ENCODE peak calls at places on chromosome 6, in eight cellular contexts. One of them, this sample, is unnamed.
A peak's percentile ranks its signal among the peaks of the same experiment; 100 is the strongest.

GRCh38 chr6:120431841-120432240 is 902.4 kb downstream of the TBC1D32 start:
- DNase-seq in astrocyte of the spinal cord: no peak
- DNase-seq in Panc1: no peak
- DNase-seq in BE2C: no peak
- DNase-seq in pancreas: no peak
- DNase-seq in CD8-positive, alpha-beta T cell: no peak
- DNase-seq in brain microvascular endothelial cell: no peak
- DNase-seq in A673: no peak
- DNase-seq in this sample: no peak

GRCh38 chr6:138502546-138502945 is 3.3 kb upstream of the NHSL1 start:
- DNase-seq in CD8-positive, alpha-beta T cell: no peak
- DNase-seq in pancreas: no peak
- DNase-seq in brain microvascular endothelial cell: no peak
- DNase-seq in BE2C: no peak
- DNase-seq in Panc1: no peak
- DNase-seq in A673: no peak
- DNase-seq in astrocyte of the spinal cord: no peak
- DNase-seq in this sample: no peak

GRCh38 chr6:31293343-31293742 is 21.5 kb upstream of the HLA-C start:
- DNase-seq in CD8-positive, alpha-beta T cell: no peak
- DNase-seq in brain microvascular endothelial cell: peak; percentile 15
- DNase-seq in A673: peak; percentile 49
- DNase-seq in BE2C: no peak
- DNase-seq in Panc1: no peak
- DNase-seq in pancreas: no peak
- DNase-seq in astrocyte of the spinal cord: peak; percentile 31
- DNase-seq in this sample: no peak

GRCh38 chr6:127570739-127571389 is 6.1 kb upstream of the C6orf58 start:
- DNase-seq in pancreas: no peak
- DNase-seq in CD8-positive, alpha-beta T cell: no peak
- DNase-seq in astrocyte of the spinal cord: no peak
- DNase-seq in brain microvascular endothelial cell: no peak
- DNase-seq in Panc1: no peak
- DNase-seq in A673: peak; percentile 8
- DNase-seq in BE2C: no peak
- DNase-seq in this sample: no peak

GRCh38 chr6:4772750-4773149 is 3.5 kb upstream of the CDYL start:
- DNase-seq in BE2C: no peak
- DNase-seq in pancreas: no peak
- DNase-seq in Panc1: no peak
- DNase-seq in astrocyte of the spinal cord: no peak
- DNase-seq in brain microvascular endothelial cell: no peak
- DNase-seq in CD8-positive, alpha-beta T cell: no peak
- DNase-seq in A673: no peak
- DNase-seq in this sample: no peak

GRCh38 chr6:123770247-123770949 is 33.3 kb upstream of the NKAIN2 start:
- DNase-seq in astrocyte of the spinal cord: no peak
- DNase-seq in CD8-positive, alpha-beta T cell: no peak
- DNase-seq in BE2C: no peak
- DNase-seq in Panc1: no peak
- DNase-seq in brain microvascular endothelial cell: no peak
- DNase-seq in A673: no peak
- DNase-seq in pancreas: no peak
- DNase-seq in this sample: no peak

GRCh38 chr6:15628499-15629131 is 34.2 kb downstream of the DTNBP1 start:
- DNase-seq in A673: peak; percentile 44
- DNase-seq in CD8-positive, alpha-beta T cell: peak; percentile 21
- DNase-seq in BE2C: no peak
- DNase-seq in pancreas: no peak
- DNase-seq in brain microvascular endothelial cell: peak; percentile 82
- DNase-seq in Panc1: no peak
- DNase-seq in astrocyte of the spinal cord: peak; percentile 82
- DNase-seq in this sample: peak; percentile 79

GRCh38 chr6:93927731-93928130 is 508.4 kb upstream of the EPHA7 start:
- DNase-seq in brain microvascular endothelial cell: no peak
- DNase-seq in Panc1: no peak
- DNase-seq in BE2C: no peak
- DNase-seq in astrocyte of the spinal cord: no peak
- DNase-seq in A673: no peak
- DNase-seq in pancreas: peak; percentile 39
- DNase-seq in CD8-positive, alpha-beta T cell: no peak
- DNase-seq in this sample: no peak

GRCh38 chr6:108847738-108848115 is 495 bp upstream of the ARMC2 start:
- DNase-seq in Panc1: no peak
- DNase-seq in BE2C: no peak
- DNase-seq in astrocyte of the spinal cord: no peak
- DNase-seq in pancreas: no peak
- DNase-seq in CD8-positive, alpha-beta T cell: no peak
- DNase-seq in brain microvascular endothelial cell: no peak
- DNase-seq in A673: no peak
- DNase-seq in this sample: no peak

GRCh38 chr6:52304917-52305316 is 20.4 kb upstream of the MCM3 start:
- DNase-seq in CD8-positive, alpha-beta T cell: no peak
- DNase-seq in BE2C: no peak
- DNase-seq in A673: no peak
- DNase-seq in Panc1: no peak
- DNase-seq in brain microvascular endothelial cell: no peak
- DNase-seq in pancreas: no peak
- DNase-seq in astrocyte of the spinal cord: peak; percentile 33
- DNase-seq in this sample: no peak
- H3K4me3 ChIP-seq in CD8-positive, alpha-beta T cell: peak overlapping the region; percentile 8
- H3K4me3 ChIP-seq in BE2C: no peak overlapping the region
- H3K4me3 ChIP-seq in A673: no peak overlapping the region
- H3K4me3 ChIP-seq in Panc1: no peak overlapping the region
- H3K4me3 ChIP-seq in brain microvascular endothelial cell: no peak overlapping the region
- H3K4me3 ChIP-seq in pancreas: no peak overlapping the region
- H3K4me3 ChIP-seq in astrocyte of the spinal cord: no peak overlapping the region
- H3K4me3 ChIP-seq in this sample: no peak overlapping the region

GRCh38 chr6:79742030-79742429 is 110.9 kb downstream of the SH3BGRL2 start:
- DNase-seq in CD8-positive, alpha-beta T cell: no peak
- DNase-seq in Panc1: no peak
- DNase-seq in pancreas: no peak
- DNase-seq in A673: no peak
- DNase-seq in BE2C: no peak
- DNase-seq in astrocyte of the spinal cord: no peak
- DNase-seq in brain microvascular endothelial cell: no peak
- DNase-seq in this sample: no peak

GRCh38 chr6:79733388-79733787 is 102.3 kb downstream of the SH3BGRL2 start:
- DNase-seq in pancreas: no peak
- DNase-seq in astrocyte of the spinal cord: no peak
- DNase-seq in A673: no peak
- DNase-seq in BE2C: no peak
- DNase-seq in Panc1: no peak
- DNase-seq in CD8-positive, alpha-beta T cell: no peak
- DNase-seq in brain microvascular endothelial cell: no peak
- DNase-seq in this sample: no peak

GRCh38 chr6:79735183-79735582 is 104.1 kb downstream of the SH3BGRL2 start:
- DNase-seq in brain microvascular endothelial cell: no peak
- DNase-seq in A673: no peak
- DNase-seq in CD8-positive, alpha-beta T cell: no peak
- DNase-seq in Panc1: no peak
- DNase-seq in BE2C: no peak
- DNase-seq in astrocyte of the spinal cord: no peak
- DNase-seq in pancreas: no peak
- DNase-seq in this sample: no peak

GRCh38 chr6:79734374-79734773 is 103.2 kb downstream of the SH3BGRL2 start:
- DNase-seq in pancreas: no peak
- DNase-seq in Panc1: no peak
- DNase-seq in BE2C: no peak
- DNase-seq in brain microvascular endothelial cell: no peak
- DNase-seq in A673: no peak
- DNase-seq in CD8-positive, alpha-beta T cell: no peak
- DNase-seq in astrocyte of the spinal cord: no peak
- DNase-seq in this sample: no peak

GRCh38 chr6:79737172-79737571 is 106.0 kb downstream of the SH3BGRL2 start:
- DNase-seq in astrocyte of the spinal cord: peak; percentile 15
- DNase-seq in CD8-positive, alpha-beta T cell: no peak
- DNase-seq in brain microvascular endothelial cell: no peak
- DNase-seq in Panc1: no peak
- DNase-seq in pancreas: no peak
- DNase-seq in BE2C: no peak
- DNase-seq in A673: peak; percentile 11
- DNase-seq in this sample: no peak
- H3K4me3 ChIP-seq in astrocyte of the spinal cord: peak overlapping the region; percentile 5
- H3K4me3 ChIP-seq in CD8-positive, alpha-beta T cell: no peak overlapping the region
- H3K4me3 ChIP-seq in brain microvascular endothelial cell: no peak overlapping the region
- H3K4me3 ChIP-seq in Panc1: peak overlapping the region; percentile 38
- H3K4me3 ChIP-seq in pancreas: no peak overlapping the region
- H3K4me3 ChIP-seq in BE2C: peak overlapping the region; percentile 53
- H3K4me3 ChIP-seq in A673: no peak overlapping the region
- H3K4me3 ChIP-seq in this sample: no peak overlapping the region

DNA sequence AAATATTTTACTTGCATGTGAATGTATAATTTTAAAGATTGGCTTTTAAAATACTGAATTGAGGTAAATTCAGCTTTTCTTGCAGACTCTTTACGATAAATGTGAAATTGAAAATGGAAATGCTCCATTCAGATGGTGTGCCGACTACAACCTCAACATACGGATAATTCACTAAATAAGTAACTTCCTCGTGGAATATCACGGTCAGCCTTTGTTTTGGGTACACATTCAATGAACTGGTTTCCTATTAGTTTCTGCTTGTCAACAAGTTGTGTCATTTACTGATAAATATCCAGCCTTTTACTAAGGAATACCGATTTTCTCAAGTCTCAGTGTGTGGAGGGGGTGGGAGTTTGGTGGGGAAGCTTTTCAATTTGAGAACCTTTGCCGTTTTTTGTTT is 2.4 kb upstream of the IRF4 start:
- DNase-seq in astrocyte of the spinal cord: no peak
- DNase-seq in A673: no peak
- DNase-seq in BE2C: no peak
- DNase-seq in brain microvascular endothelial cell: no peak
- DNase-seq in Panc1: no peak
- DNase-seq in CD8-positive, alpha-beta T cell: no peak
- DNase-seq in pancreas: no peak
- DNase-seq in this sample: no peak
- H3K4me3 ChIP-seq in astrocyte of the spinal cord: no peak overlapping the region
- H3K4me3 ChIP-seq in A673: no peak overlapping the region
- H3K4me3 ChIP-seq in BE2C: no peak overlapping the region
- H3K4me3 ChIP-seq in brain microvascular endothelial cell: no peak overlapping the region
- H3K4me3 ChIP-seq in Panc1: no peak overlapping the region
- H3K4me3 ChIP-seq in CD8-positive, alpha-beta T cell: no peak overlapping the region
- H3K4me3 ChIP-seq in pancreas: no peak overlapping the region
- H3K4me3 ChIP-seq in this sample: no peak overlapping the region

DNA sequence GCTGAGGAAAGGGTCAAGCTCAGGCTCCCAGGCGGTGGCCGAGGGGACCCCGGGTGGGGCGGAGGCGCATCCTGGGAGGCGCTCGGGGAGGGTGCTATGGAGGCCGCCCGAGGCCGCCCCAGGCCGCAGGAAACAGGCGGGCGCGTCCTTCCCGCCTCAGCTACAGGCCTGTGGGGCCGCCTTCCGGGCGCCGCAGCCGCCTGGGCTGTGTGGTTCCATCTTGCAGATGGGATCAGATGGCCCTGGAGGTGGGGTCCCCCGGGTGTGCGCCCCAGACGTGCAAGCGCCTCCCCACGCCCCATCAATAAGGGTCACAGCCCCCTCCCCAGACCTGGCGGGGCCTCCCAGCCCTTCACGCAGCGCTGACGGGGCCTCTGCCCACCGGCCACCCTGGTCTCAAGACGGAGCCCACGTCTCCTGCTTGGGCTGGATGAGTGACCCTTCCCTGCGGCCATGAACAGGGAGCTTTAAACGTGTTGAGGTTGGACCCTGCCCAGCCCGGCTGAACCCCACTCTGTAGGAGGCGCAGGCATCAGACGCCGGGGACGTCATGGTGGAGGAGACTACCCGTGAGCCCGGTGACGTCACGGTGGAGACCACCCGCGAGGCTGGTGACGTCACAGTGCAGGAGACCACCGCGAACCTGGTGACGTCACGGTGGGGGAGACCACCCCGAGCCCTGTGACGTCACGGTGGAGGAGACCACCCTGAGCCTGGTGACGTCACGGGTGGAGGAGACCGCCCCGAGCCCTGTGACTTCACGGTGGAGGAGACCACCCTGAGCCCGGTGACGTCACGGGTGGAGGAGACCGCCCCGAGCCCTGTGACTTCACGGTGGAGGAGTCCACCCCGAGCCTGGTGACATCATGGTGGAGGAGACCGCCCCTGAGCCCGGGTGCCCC is 267.0 kb downstream of the DLL1 start:
- DNase-seq in CD8-positive, alpha-beta T cell: no peak
- DNase-seq in brain microvascular endothelial cell: no peak
- DNase-seq in pancreas: peak; percentile 58
- DNase-seq in astrocyte of the spinal cord: no peak
- DNase-seq in A673: no peak
- DNase-seq in Panc1: no peak
- DNase-seq in BE2C: no peak
- DNase-seq in this sample: no peak
- H3K4me3 ChIP-seq in CD8-positive, alpha-beta T cell: no peak overlapping the region
- H3K4me3 ChIP-seq in brain microvascular endothelial cell: no peak overlapping the region
- H3K4me3 ChIP-seq in pancreas: no peak overlapping the region
- H3K4me3 ChIP-seq in astrocyte of the spinal cord: no peak overlapping the region
- H3K4me3 ChIP-seq in A673: no peak overlapping the region
- H3K4me3 ChIP-seq in Panc1: no peak overlapping the region
- H3K4me3 ChIP-seq in BE2C: no peak overlapping the region
- H3K4me3 ChIP-seq in this sample: no peak overlapping the region

GRCh38 chr6:156719720-156720563 is 57.2 kb upstream of the ARID1B start:
- DNase-seq in Panc1: peak; percentile 53
- DNase-seq in astrocyte of the spinal cord: peak; percentile 85
- DNase-seq in BE2C: peak; percentile 88
- DNase-seq in CD8-positive, alpha-beta T cell: peak; percentile 73
- DNase-seq in A673: no peak
- DNase-seq in pancreas: peak; percentile 97
- DNase-seq in brain microvascular endothelial cell: peak; percentile 94
- DNase-seq in this sample: peak; percentile 94
- H3K4me3 ChIP-seq in Panc1: peak overlapping the region; percentile 21
- H3K4me3 ChIP-seq in astrocyte of the spinal cord: peak overlapping the region; percentile 1
- H3K4me3 ChIP-seq in BE2C: peak overlapping the region; percentile 4
- H3K4me3 ChIP-seq in CD8-positive, alpha-beta T cell: peak overlapping the region; percentile 57
- H3K4me3 ChIP-seq in A673: no peak overlapping the region
- H3K4me3 ChIP-seq in pancreas: no peak overlapping the region
- H3K4me3 ChIP-seq in brain microvascular endothelial cell: peak overlapping the region; percentile 27
- H3K4me3 ChIP-seq in this sample: peak overlapping the region; percentile 25

This sample was measured in skeletal muscle cell.